ENCODE peak calls at places on chromosomes 4 and X, in six cellular contexts. Y is MM.1S, B is thoracic aorta, V is upper lobe of right lung, Q is GM23248, S is left lung. P is an unnamed sample.

GRCh38 chrX:71106427-71106826 is at the start of gene CXorf65:
- DNase-seq in Y (no peak), B (no peak), V (no peak), Q (no peak), S (no peak), P (no peak)

GRCh38 chrX:63934160-63934559 is 149.1 kb upstream of the ARHGEF9 start:
- DNase-seq in Y (no peak), B (no peak), V (no peak), Q (no peak), S (no peak), P (no peak)

GRCh38 chr4:176902710-176903323 is 110.1 kb upstream of the VEGFC start:
- DNase-seq in Y (peak; percentile 91), B (no peak), V (no peak), Q (peak; percentile 92), S (no peak), P (no peak)

GRCh38 chrX:47321386-47321785 is 49.0 kb upstream of the ZNF157 start:
- DNase-seq in Y (no peak), B (no peak), V (peak; percentile 66), Q (peak; percentile 81), S (no peak), P (peak; percentile 57)

GRCh38 chr4:82394896-82395295 is 21.1 kb upstream of the HNRNPD start:
- DNase-seq in Y (no peak), B (no peak), V (no peak), Q (no peak), S (no peak), P (no peak)

GRCh38 chr4:67885727-67886126 is 1.9 kb upstream of the TMPRSS11D start:
- DNase-seq in Y (no peak), B (no peak), V (no peak), Q (peak; percentile 96), S (no peak), P (no peak)

GRCh38 chr4:101349346-101350064 is 2.2 kb upstream of the PPP3CA start:
- DNase-seq in Y (no peak), B (no peak), V (peak; percentile 78), Q (peak; percentile 35), S (peak; percentile 75), P (peak; percentile 37)

GRCh38 chr4:16875487-16875886 is 23.0 kb downstream of the LDB2 start:
- DNase-seq in Y (no peak), B (no peak), V (no peak), Q (peak; percentile 97), S (no peak), P (no peak)

GRCh38 chr4:136392576-136392975 is 1139.7 kb downstream of the PCDH18 start:
- DNase-seq in Y (no peak), B (no peak), V (no peak), Q (no peak), S (no peak), P (no peak)

GRCh38 chrX:153609917-153610833 is 11.2 kb upstream of the CCNQ start:
- DNase-seq in Y (no peak), B (peak; percentile 9), V (peak; percentile 86), Q (peak; percentile 80), S (peak; percentile 91), P (peak; percentile 78)

DNA sequence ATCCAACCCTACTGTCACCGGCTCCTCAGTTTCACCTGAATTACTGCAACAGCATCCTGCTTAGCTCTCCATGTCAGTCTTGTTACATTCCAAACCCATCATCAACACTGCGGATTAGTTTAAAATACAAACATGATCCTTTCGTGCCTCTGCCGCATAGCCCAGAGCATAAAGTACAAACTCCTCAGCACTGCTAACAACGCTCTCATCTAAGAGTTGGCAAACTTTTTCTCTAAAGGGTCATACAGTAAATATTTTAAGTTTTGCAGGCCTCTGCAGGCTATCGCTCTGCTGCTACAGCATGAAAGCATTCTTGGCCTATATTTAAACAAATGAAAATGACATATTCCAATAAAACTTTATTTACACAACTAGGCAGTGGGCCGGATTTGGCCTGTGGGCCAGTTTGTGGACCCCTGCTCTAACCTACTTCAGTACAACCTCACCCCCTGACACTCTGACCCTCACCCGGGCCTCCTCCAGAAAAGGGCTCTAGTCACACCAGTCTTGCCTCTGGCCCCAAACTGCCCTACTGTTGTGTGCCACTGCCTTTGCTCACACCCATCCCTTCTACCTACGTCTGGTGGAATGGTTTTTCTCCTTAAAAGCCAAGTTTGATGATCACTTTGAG is 7.2 kb downstream of the STX18 start:
- DNase-seq in Y (no peak), B (no peak), V (no peak), Q (no peak), S (no peak), P (no peak)
- H3K4me1 ChIP-seq in Y (peaks cover 6% of the 10 kb centered on the region), B (peaks cover 10% of the 10 kb centered on the region), V (peaks cover 7% of the 10 kb centered on the region), Q (peaks cover 4% of the 10 kb centered on the region), S (no peaks in the 10 kb centered on the region), P (peaks cover 2% of the 10 kb centered on the region)

GRCh38 chr4:147788791-147789190 is 56.9 kb downstream of the ARHGAP10 start:
- DNase-seq in Y (no peak), B (no peak), V (no peak), Q (peak; percentile 17), S (no peak), P (no peak)

GRCh38 chr4:147787204-147787603 is 55.3 kb downstream of the ARHGAP10 start:
- DNase-seq in Y (no peak), B (no peak), V (no peak), Q (peak; percentile 72), S (no peak), P (peak; percentile 52)

GRCh38 chr4:147789596-147789995 is 57.7 kb downstream of the ARHGAP10 start:
- DNase-seq in Y (no peak), B (no peak), V (no peak), Q (peak; percentile 10), S (no peak), P (no peak)

GRCh38 chr4:147786531-147786930 is 54.6 kb downstream of the ARHGAP10 start:
- DNase-seq in Y (no peak), B (no peak), V (no peak), Q (no peak), S (no peak), P (no peak)

GRCh38 chr4:147786031-147786430 is 54.1 kb downstream of the ARHGAP10 start:
- DNase-seq in Y (no peak), B (no peak), V (no peak), Q (no peak), S (no peak), P (no peak)
- H3K4me1 ChIP-seq in Y (no peaks in the 10 kb centered on the region), B (peaks cover 61% of the 10 kb centered on the region), V (peaks cover 45% of the 10 kb centered on the region), Q (peaks cover 48% of the 10 kb centered on the region), S (peaks cover 8% of the 10 kb centered on the region), P (peaks cover 59% of the 10 kb centered on the region)

GRCh38 chrX:74371823-74372222 is 49.5 kb upstream of the SLC16A2 start:
- DNase-seq in Y (no peak), B (no peak), V (no peak), Q (peak; percentile 6), S (no peak), P (no peak)

GRCh38 chrX:74370482-74370881 is 50.8 kb upstream of the SLC16A2 start:
- DNase-seq in Y (no peak), B (no peak), V (no peak), Q (no peak), S (no peak), P (no peak)

GRCh38 chrX:74372272-74372671 is 49.0 kb upstream of the SLC16A2 start:
- DNase-seq in Y (no peak), B (no peak), V (no peak), Q (no peak), S (no peak), P (no peak)

GRCh38 chrX:74371399-74371798 is 49.9 kb upstream of the SLC16A2 start:
- DNase-seq in Y (no peak), B (no peak), V (no peak), Q (peak; percentile 21), S (no peak), P (no peak)

GRCh38 chrX:74369666-74370065 is 51.6 kb upstream of the SLC16A2 start:
- DNase-seq in Y (no peak), B (no peak), V (no peak), Q (no peak), S (no peak), P (no peak)
- H3K4me1 ChIP-seq in Y (no peaks in the 10 kb centered on the region), B (no peaks in the 10 kb centered on the region), V (no peaks in the 10 kb centered on the region), Q (no peaks in the 10 kb centered on the region), S (no peaks in the 10 kb centered on the region), P (no peaks in the 10 kb centered on the region)

DNA sequence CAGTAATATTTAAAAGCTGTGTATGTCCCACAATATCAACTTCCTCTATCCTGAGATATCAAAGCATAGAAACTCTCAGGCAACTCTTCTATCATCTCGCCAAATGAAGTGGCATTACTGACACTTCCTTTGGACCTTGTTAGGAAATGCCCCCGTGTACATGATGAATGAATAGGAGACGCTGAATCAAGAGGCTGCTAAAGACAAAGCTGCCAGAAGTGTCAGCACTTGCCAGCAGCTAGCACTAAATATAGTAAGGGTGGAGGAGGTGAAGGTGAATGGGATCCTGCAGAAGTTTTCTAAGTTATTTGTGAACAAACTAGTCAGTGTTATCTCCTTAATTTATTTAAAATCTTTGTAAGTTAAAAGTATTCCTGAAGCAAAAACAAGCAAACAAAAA is 99.4 kb upstream of the BLTP1 start:
- DNase-seq in Y (no peak), B (no peak), V (no peak), Q (no peak), S (no peak), P (no peak)
- H3K4me1 ChIP-seq in Y (no peaks in the 10 kb centered on the region), B (peaks cover 5% of the 10 kb centered on the region), V (no peaks in the 10 kb centered on the region), Q (no peaks in the 10 kb centered on the region), S (no peaks in the 10 kb centered on the region), P (no peaks in the 10 kb centered on the region)

GRCh38 chr4:38871593-38871992 is 4.0 kb downstream of the FAM114A1 start:
- DNase-seq in Y (no peak), B (no peak), V (no peak), Q (peak; percentile 57), S (no peak), P (no peak)

GRCh38 chr4:38867478-38868054 is at the start of gene FAM114A1:
- DNase-seq in Y (peak; percentile 73), B (peak; percentile 19), V (peak; percentile 90), Q (peak; percentile 95), S (peak; percentile 96), P (peak; percentile 90)

GRCh38 chr4:38868055-38868965 is 704 bp downstream of the FAM114A1 start:
- DNase-seq in Y (no peak), B (no peak), V (peak; percentile 75), Q (peak; percentile 72), S (peak; percentile 80), P (peak; percentile 71)

GRCh38 chr4:38870098-38870850 is 2.7 kb downstream of the FAM114A1 start:
- DNase-seq in Y (no peak), B (no peak), V (no peak), Q (peak; percentile 57), S (no peak), P (no peak)

DNA sequence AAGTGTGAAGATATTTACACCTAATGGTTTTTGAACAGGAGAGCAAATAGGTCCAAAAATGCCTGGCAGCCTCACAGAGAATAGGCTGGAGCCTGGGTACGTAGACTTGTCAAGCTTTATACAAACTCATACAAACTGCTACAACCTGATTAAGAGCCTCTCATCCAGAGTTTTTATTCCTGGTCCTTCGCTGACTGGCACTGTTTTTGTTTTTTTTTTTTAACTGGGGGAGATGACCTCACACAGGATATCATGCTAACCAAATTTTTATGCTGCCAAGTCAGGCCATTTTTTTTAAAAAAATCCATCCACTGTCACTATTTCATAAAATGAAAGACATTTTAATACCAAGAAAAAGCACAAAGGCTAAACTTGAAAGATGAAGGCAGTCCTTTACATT is 1.9 kb downstream of the FAM114A1 start:
- DNase-seq in Y (no peak), B (no peak), V (no peak), Q (peak; percentile 68), S (no peak), P (no peak)
- H3K4me1 ChIP-seq in Y (peaks cover 4% of the 10 kb centered on the region), B (peaks cover 59% of the 10 kb centered on the region), V (peaks cover 22% of the 10 kb centered on the region), Q (peaks cover 59% of the 10 kb centered on the region), S (peaks cover 18% of the 10 kb centered on the region), P (peaks cover 42% of the 10 kb centered on the region)